ENCODE peak calls at places on chromosomes 16 and 17, in six cellular contexts. Z is esophagus squamous epithelium, R is suprapubic skin, G is neural progenitor cell, H is left lung, S is neuronal stem cell. K is an unnamed sample. For H3K4me1, the result is how much of the 10 kb centered on the place peaks cover.

GRCh38 chr17:34993031-34993430 is 12.7 kb downstream of the LIG3 start:
- DNase-seq in Z (no peak), R (no peak), G (no peak), H (no peak), S (no peak), K (no peak)

GRCh38 chr16:55389426-55390073 is 65.5 kb downstream of the IRX6 start:
- DNase-seq in Z (no peak), R (no peak), G (no peak), H (no peak), S (no peak), K (no peak)

GRCh38 chr16:22887445-22887844 is 73.5 kb downstream of the HS3ST2 start:
- DNase-seq in Z (no peak), R (no peak), G (no peak), H (no peak), S (no peak), K (no peak)

GRCh38 chr17:50917418-50917743 is 51.2 kb upstream of the TOB1 start:
- DNase-seq in Z (no peak), R (no peak), G (peak), H (no peak), S (no peak), K (no peak)

GRCh38 chr17:79945591-79946255 is 89.9 kb downstream of the TBC1D16 start:
- DNase-seq in Z (no peak), R (no peak), G (no peak), H (peak), S (no peak), K (no peak)

GRCh38 chr17:40516581-40517285 is 15.3 kb upstream of the TNS4 start:
- DNase-seq in Z (no peak), R (peak), G (no peak), H (no peak), S (no peak), K (peak)

GRCh38 chr17:54439816-54440215 is 460.8 kb upstream of the TOM1L1 start:
- DNase-seq in Z (no peak), R (no peak), G (no peak), H (no peak), S (no peak), K (no peak)

GRCh38 chr16:84618428-84619102 is 687 bp upstream of the COTL1 start:
- DNase-seq in Z (no peak), R (no peak), G (peak), H (peak), S (peak), K (peak)

GRCh38 chr17:80146121-80147034 is 550 bp downstream of the EIF4A3 start:
- DNase-seq in Z (no peak), R (peak), G (peak), H (no peak), S (peak), K (peak)

GRCh38 chr16:81705261-81705660 is 73.8 kb upstream of the PLCG2 start:
- DNase-seq in Z (no peak), R (no peak), G (no peak), H (peak), S (no peak), K (no peak)

GRCh38 chr17:3762922-3763776 is 37.8 kb downstream of the ITGAE start:
- DNase-seq in Z (no peak), R (no peak), G (no peak), H (peak), S (no peak), K (no peak)

GRCh38 chr17:78969865-78970264 is 9.9 kb downstream of the LGALS3BP start:
- DNase-seq in Z (no peak), R (no peak), G (no peak), H (no peak), S (no peak), K (no peak)

GRCh38 chr16:56332464-56333079 is 92.8 kb downstream of the AMFR start:
- DNase-seq in Z (no peak), R (no peak), G (peak), H (peak), S (no peak), K (peak)

GRCh38 chr17:76532072-76532651 is 5.3 kb downstream of the CYGB start:
- DNase-seq in Z (no peak), R (no peak), G (no peak), H (no peak), S (no peak), K (no peak)

GRCh38 chr16:75380870-75381269 is 52.4 kb downstream of the CFDP1 start:
- DNase-seq in Z (no peak), R (no peak), G (no peak), H (no peak), S (no peak), K (no peak)

GRCh38 chr16:2963611-2964415 is at the start of gene KREMEN2:
- DNase-seq in Z (no peak), R (peak), G (peak), H (peak), S (peak), K (no peak)

GRCh38 chr17:79036609-79037008 is 12.6 kb downstream of the C1QTNF1 start:
- DNase-seq in Z (no peak), R (peak), G (no peak), H (no peak), S (no peak), K (no peak)

GRCh38 chr17:76088041-76088867 is 9.3 kb downstream of the ZACN start:
- DNase-seq in Z (no peak), R (no peak), G (peak), H (no peak), S (no peak), K (no peak)

GRCh38 chr16:84928679-84929420 is 82.5 kb downstream of the ZDHHC7 start:
- DNase-seq in Z (no peak), R (peak), G (no peak), H (no peak), S (no peak), K (peak)

GRCh38 chr16:50616883-50617629 is 64.1 kb downstream of the SNX20 start:
- DNase-seq in Z (no peak), R (no peak), G (no peak), H (no peak), S (no peak), K (no peak)
- H3K4me1 ChIP-seq in Z (under half), R (under half), G (under half), H (under half), S (under half), K (under half)

GRCh38 chr17:43171761-43172487 is 910 bp downstream of the NBR1 start:
- DNase-seq in Z (no peak), R (no peak), G (peak), H (no peak), S (no peak), K (peak)
- H3K4me1 ChIP-seq in Z (half or more), R (half or more), G (under half), H (under half), S (under half), K (under half)

GRCh38 chr17:7219434-7219811 is 213 bp downstream of the DLG4 start:
- DNase-seq in Z (no peak), R (no peak), G (no peak), H (no peak), S (no peak), K (no peak)
- H3K4me1 ChIP-seq in Z (half or more), R (half or more), G (under half), H (under half), S (under half), K (under half)

DNA sequence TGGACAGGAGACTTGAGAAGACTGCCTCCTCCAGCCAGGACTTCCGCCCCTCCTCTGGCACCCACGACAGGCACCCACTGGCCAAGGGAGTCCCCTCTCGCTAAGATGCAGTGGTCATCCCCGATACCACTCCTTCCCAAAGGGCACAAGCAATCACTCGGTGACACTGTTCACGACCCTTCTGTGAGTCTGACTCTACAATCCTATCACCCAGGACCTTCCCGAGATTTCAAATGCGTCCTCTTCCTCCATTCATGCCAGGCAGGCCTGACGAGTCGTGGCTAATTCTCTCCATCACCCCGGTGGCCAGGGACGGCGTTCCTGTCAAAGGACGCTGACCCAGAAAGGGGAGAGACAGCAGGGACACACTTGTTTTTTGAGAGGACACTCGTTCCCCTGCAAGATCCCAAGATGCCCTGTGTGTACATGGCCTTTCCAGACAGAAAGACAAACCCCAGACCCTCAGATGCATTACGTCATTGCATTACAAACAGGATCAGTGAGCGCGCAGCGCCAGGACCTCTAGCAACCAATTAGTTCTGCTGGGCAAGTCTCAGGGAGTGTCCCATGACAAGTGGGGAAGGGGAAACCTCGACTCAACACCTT is 12.2 kb downstream of the FBXO31 start:
- DNase-seq in Z (no peak), R (no peak), G (peak), H (peak), S (no peak), K (no peak)
- H3K4me1 ChIP-seq in Z (under half), R (under half), G (under half), H (under half), S (under half), K (under half)

DNA sequence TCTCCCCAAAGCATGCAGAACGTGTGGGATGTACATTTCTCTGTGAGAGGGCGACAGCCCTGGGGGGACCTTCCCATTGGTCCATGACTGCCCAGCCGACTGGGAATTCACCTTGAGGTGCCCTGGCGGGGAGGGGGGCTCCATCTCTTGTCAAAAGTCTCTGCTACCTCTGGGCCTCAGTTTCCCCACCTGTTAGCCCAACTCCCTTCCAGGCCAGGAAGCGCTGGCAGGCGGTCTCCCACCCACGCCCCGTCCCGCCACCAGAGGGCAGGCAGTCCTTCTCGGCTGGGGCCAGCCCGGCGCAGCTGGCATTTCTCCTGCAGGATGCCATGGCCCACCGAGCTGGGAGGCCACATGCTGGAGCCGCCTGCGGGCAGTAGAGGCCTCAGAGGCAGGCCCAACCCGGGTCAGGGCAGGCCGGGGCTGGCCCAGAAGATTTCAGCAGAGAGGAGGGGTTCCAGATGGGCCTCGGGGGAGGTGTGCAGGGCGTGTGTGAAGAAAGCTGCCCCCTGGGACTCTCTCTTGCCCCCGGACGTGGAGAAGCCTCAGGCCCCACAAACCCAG is 16.6 kb downstream of the CD7 start:
- DNase-seq in Z (no peak), R (peak), G (peak), H (peak), S (no peak), K (peak)
- H3K4me1 ChIP-seq in Z (under half), R (half or more), G (under half), H (under half), S (under half), K (under half)

GRCh38 chr16:89426736-89427525 is 63.4 kb downstream of the ANKRD11 start:
- DNase-seq in Z (no peak), R (no peak), G (no peak), H (no peak), S (no peak), K (no peak)
- H3K4me1 ChIP-seq in Z (under half), R (under half), G (under half), H (under half), S (under half), K (under half)

GRCh38 chr17:17712268-17712924 is 31.1 kb downstream of the RAI1 start:
- DNase-seq in Z (no peak), R (no peak), G (no peak), H (no peak), S (no peak), K (no peak)
- H3K4me1 ChIP-seq in Z (under half), R (under half), G (under half), H (under half), S (under half), K (under half)

GRCh38 chr16:54285414-54286066 is 1.0 kb downstream of the IRX3 start:
- DNase-seq in Z (no peak), R (peak), G (peak), H (peak), S (peak), K (no peak)
- H3K4me1 ChIP-seq in Z (under half), R (under half), G (under half), H (under half), S (under half), K (under half)

DNA sequence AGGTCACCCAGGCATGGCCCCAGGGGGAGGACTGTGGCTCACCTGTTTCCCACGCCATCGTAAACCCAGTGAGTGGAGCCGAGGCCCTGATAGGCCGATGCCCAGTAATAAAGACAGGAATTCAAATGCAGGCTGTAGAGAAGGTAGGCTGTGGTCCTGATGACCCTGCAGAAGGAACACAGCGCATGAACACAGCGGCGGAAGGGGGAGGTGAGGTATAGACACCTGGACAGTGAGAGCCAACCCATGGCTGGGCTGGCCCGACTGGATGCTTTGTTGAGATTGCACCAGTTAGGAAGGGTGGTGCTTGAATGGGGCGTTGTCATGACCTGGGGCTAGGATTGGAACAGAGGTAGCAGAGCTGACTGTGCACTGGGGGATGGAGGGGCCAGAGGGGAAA is 59.2 kb downstream of the CNGB1 start:
- DNase-seq in Z (no peak), R (no peak), G (no peak), H (no peak), S (no peak), K (no peak)
- H3K4me1 ChIP-seq in Z (under half), R (under half), G (under half), H (under half), S (under half), K (under half)

DNA sequence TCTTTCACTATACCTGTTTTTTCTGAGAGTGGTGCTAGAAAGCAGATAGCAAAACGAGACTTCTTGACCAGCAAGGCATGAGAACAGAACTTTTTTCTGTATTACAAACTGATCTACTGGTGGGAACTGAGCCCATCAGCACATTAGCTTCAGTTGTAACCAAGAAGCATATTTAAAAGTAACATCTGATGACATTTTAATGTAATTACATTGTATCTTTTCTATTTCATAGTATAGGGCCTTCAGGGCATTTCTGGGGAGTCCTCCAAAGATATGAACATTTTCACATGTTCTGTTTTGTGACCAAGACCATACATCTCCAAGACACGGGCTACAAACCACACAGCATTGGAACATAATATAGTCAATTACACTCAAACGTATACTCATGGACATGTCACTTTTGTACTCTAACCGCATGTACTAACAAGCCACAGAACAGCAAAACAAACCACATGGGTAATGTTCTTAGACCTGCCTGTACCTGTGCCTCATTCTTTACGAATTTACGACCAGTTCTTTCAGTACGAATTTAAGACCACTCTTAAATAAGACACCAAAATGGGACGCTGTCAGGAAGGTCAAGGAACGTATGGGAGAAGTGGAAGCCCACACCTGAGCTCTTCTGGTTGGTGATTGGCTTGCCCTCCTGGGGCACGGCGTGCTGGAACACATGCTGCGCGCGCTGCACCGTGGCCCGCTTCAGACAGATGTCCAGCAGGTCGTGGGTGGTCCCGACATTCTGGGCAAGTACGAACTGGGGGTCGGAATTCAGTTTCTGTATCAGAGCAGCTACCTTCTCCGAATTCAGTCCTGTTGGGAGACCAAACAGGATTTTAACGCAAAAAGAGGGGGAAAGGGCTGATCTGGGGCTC is 811 bp downstream of the BLMH start:
- DNase-seq in Z (no peak), R (peak), G (peak), H (peak), S (peak), K (peak)
- H3K4me1 ChIP-seq in Z (under half), R (under half), G (under half), H (under half), S (under half), K (under half)

K was measured in small intestine.